ENCODE peak calls at places on chromosomes 4 and X, in four cellular contexts. S, B, L and N are unnamed samples. For H3K9me3, H3K4me1 and H3K36me3, the result is how much of the 10 kb centered on the place peaks cover.

GRCh38 chr4:174037049-174037448 is 246.4 kb downstream of the FBXO8 start:
- DNase-seq in L (no peak), B (no peak), S (no peak), N (no peak)

GRCh38 chrX:143648705-143649104 is 12.8 kb upstream of the SLITRK4 start:
- DNase-seq in B (peak), L (no peak), S (peak), N (peak)

GRCh38 chr4:4329496-4329895 is 39.4 kb downstream of the ZBTB49 start:
- DNase-seq in S (no peak), B (no peak), L (no peak), N (no peak)

GRCh38 chr4:72449705-72450104 is 119.3 kb downstream of the ADAMTS3 start:
- DNase-seq in S (no peak), L (no peak), B (no peak), N (no peak)

GRCh38 chr4:87073570-87074470 is 139.0 kb downstream of the AFF1 start:
- DNase-seq in L (peak), S (no peak), B (peak), N (peak)

GRCh38 chrX:107825698-107826285 is at the start of gene MID2:
- DNase-seq in L (peak), B (no peak), S (peak), N (no peak)

GRCh38 chr4:23923840-23924239 is 34.0 kb upstream of the PPARGC1A start:
- DNase-seq in S (no peak), B (no peak), L (no peak), N (no peak)

GRCh38 chrX:17170973-17171372 is 204.0 kb upstream of the NHS start:
- DNase-seq in B (no peak), S (peak), L (no peak), N (no peak)

GRCh38 chrX:96480081-96480480 is 204.6 kb upstream of the DIAPH2 start:
- DNase-seq in B (no peak), S (no peak), L (no peak), N (no peak)

GRCh38 chr4:184807797-184808718 is 17.7 kb downstream of the ACSL1 start:
- DNase-seq in S (no peak), B (no peak), L (no peak), N (no peak)

GRCh38 chr4:152534541-152535231 is 1.2 kb downstream of the FBXW7 start:
- DNase-seq in S (peak), L (peak), B (peak), N (peak)

DNA sequence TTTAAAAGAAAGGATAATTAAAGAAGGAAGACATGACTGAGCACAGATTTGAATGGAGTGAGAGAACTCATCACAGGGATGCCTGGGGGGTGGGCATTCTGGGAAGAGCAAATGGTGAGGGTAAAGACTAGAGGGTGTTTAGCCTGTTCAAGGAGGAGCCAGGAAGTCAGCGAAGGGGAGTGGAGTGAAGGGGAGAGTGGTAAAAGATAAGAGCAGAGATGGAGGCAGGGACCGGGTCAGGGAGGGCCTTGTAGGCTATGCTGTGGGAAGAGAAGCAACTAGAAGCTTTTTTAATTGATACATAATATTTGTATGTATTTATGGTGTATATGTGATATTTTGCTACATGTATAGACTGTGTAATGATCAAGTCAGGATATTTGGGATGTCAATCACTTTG is 2.2 kb upstream of the VGLL1 start:
- DNase-seq in S (no peak), B (no peak), L (no peak), N (peak)
- H3K9me3 ChIP-seq in S (under half), B (under half), L (under half), N (under half)

GRCh38 chrX:153731117-153731844 is 6.6 kb downstream of the ABCD1 start:
- DNase-seq in B (no peak), L (no peak), S (no peak), N (no peak)
- H3K4me1 ChIP-seq in B (under half), L (under half), S (under half), N (under half)

DNA sequence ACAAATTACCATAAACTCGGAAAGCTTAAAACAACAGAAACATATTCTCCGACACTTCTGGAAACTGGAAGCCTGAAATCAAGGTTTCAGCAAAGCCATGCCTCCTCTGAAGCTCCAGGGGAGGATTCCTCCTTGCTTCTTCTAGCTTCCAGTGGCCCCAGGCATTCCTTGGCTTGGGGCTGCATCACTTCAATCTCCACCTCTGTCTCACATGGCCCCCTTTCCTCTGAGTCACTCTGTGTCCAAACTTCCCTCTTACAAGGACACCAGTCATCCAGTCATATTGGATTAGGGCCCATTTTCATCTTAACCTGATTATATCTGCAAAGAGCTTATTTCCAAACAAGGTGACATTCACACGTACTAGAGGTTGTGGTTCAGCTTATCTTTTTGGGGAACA is 17.3 kb downstream of the PARM1 start:
- DNase-seq in S (no peak), L (no peak), B (no peak), N (no peak)
- H3K36me3 ChIP-seq in S (under half), L (under half), B (under half), N (under half)

GRCh38 chr4:109414938-109415337 is 18.7 kb upstream of the SEC24B start:
- DNase-seq in L (no peak), S (no peak), B (no peak), N (no peak)
- H3K9me3 ChIP-seq in L (under half), S (under half), B (under half), N (under half)

DNA sequence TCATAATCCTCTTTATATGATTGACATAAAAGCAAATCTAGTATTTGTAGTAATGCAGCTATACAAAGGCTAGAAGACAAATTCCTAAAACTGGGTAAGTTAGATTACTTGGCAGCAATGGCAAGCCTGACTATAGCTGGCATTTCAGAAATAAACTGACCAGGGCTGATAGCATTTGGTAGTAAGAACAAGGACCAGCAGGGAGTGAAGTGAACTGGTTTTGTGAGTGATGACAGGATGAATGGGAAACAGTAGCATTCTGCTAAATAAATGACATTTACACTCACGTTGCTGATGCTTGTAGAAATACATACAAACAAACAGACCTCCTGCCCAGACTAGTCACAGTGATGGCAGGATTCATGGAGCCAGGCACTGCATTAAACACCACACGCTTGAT is 31.5 kb upstream of the TNIP3 start:
- DNase-seq in L (no peak), B (no peak), S (no peak), N (no peak)
- H3K4me1 ChIP-seq in L (under half), B (under half), S (under half), N (under half)

GRCh38 chr4:40214661-40215418 is 18.0 kb downstream of the RHOH start:
- DNase-seq in S (no peak), B (no peak), L (no peak), N (no peak)

GRCh38 chr4:40211224-40212185 is 14.7 kb downstream of the RHOH start:
- DNase-seq in S (no peak), B (no peak), L (no peak), N (no peak)

GRCh38 chr4:40216622-40217366 is 20.0 kb downstream of the RHOH start:
- DNase-seq in L (no peak), B (no peak), S (no peak), N (no peak)

GRCh38 chr4:40212674-40213504 is 16.1 kb downstream of the RHOH start:
- DNase-seq in B (no peak), L (no peak), S (no peak), N (no peak)

GRCh38 chr4:40214038-40214437 is 17.2 kb downstream of the RHOH start:
- DNase-seq in S (no peak), B (no peak), L (peak), N (no peak)
- H3K36me3 ChIP-seq in S (under half), B (half or more), L (under half), N (half or more)

DNA sequence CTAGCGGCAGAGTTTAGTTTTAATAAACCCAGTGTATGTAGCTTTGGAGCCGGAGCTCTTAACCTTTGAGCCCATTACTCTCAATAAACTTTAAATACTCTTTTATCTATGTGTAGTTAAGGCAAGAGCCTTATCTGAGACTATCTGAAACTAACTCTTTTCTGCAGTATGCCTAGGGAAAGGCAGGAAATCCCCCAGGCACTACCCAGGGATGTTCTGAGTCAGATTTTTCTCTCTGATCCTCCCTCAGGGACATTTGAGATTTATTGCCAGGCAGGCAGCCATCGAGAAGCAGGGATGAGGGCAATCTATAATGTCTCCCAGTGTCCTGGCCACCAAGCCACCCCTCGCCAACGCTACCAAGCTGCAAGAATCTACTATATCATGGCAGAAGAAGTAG is 39.1 kb downstream of the HEPH start:
- DNase-seq in L (no peak), S (peak), B (no peak), N (no peak)
- H3K9me3 ChIP-seq in L (under half), S (under half), B (under half), N (under half)

DNA sequence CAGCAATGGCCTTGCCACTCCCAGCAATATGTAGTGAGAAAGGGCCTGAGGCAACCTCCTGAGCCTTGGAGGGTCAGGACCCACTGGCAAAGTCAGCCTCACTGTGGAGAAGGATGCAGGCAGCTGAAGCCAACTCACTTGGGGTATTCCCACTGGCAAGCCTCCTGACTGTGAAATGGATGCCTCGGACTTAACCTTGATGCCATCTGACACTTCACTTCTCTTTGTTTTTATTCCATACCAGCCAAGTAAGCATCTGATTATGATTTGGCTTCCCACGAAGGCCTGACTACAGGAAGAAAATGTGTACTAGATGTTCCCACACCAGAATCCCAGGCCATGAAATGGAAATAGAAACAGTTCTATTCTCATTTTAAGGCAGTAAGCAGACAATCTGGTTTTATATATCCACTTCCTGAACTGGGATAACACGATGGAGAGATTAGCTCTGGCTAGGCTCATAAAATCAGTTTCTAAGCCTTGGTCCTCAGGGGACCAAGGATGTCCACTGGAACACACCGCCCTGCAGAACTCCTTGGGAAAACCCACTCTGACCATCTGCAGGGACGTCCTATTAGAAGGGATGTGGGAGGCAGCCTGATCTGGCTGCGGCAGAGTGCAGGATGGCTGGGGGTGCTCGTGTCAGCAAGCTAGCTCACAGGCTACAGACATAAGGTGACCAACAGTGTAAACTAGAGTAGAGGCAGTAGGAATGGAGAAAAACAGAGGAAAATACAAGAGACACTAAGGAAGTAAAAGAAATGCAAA is 89.3 kb downstream of the TSPAN5 start:
- DNase-seq in L (no peak), B (no peak), S (no peak), N (no peak)
- H3K4me1 ChIP-seq in L (under half), B (under half), S (under half), N (under half)

DNA sequence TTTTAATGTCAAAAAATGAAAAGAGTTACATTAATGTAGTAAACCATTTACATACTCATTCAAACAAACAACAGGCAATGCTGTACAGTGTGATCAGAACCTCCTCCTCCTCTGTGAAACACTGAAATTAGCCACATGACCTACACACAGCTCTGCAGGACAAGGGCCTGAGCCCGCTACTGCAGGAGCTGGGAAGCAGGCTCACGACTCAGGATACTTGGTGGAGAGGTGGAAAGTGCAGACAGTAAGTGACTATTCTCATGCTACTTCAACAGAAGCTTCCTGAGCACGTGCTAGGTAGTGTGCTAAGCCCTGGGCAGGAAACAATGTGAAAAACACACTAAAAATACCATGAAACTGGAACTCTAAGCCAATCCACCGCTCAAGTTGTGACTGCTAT is 56.8 kb downstream of the TAPT1 start:
- DNase-seq in S (no peak), L (no peak), B (no peak), N (no peak)
- H3K36me3 ChIP-seq in S (under half), L (under half), B (half or more), N (under half)

DNA sequence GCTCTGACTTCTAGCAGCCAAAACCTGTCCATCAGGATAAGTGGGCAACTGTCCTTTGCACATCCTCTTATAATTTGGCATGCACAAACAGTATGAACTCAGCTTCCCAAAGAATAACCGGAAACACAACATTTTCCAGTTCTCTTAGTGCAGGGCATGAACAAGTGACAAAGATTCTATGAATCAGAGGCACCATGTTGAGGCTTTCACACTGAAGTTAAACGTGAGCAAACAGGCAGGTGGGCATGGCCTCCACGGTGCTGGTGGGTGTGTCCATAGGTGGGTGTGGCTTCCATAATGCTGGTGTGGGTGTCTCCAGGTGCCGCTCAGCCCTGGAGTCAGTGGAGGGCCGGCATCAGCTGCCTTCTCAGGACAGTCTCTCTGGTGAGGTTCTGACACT is 196.5 kb downstream of the SMIM20 start:
- DNase-seq in B (no peak), S (no peak), L (no peak), N (no peak)
- H3K9me3 ChIP-seq in B (under half), S (under half), L (under half), N (under half)